ENCODE peak calls at places on chromosomes 16 and 17, in ten cellular contexts. One of them, this sample, is unnamed.

GRCh38 chr17:46046957-46047356 is 47.9 kb downstream of the STH start:
- DNase-seq in colonic mucosa: no peak
- DNase-seq in fibroblast of pulmonary artery: peak
- DNase-seq in CD4-positive, alpha-beta T cell: no peak
- DNase-seq in mesothelial cell of epicardium: no peak
- DNase-seq in ecto neural progenitor cell: no peak
- DNase-seq in adrenal gland: no peak
- DNase-seq in nephron progenitor cell: no peak
- DNase-seq in T-cell: no peak
- DNase-seq in HEK293T: no peak
- DNase-seq in this sample: peak

GRCh38 chr16:89293276-89294143 is 76.0 kb downstream of the ZNF778 start:
- DNase-seq in colonic mucosa: no peak
- DNase-seq in fibroblast of pulmonary artery: no peak
- DNase-seq in CD4-positive, alpha-beta T cell: no peak
- DNase-seq in mesothelial cell of epicardium: no peak
- DNase-seq in ecto neural progenitor cell: no peak
- DNase-seq in adrenal gland: no peak
- DNase-seq in nephron progenitor cell: no peak
- DNase-seq in T-cell: no peak
- DNase-seq in HEK293T: no peak
- DNase-seq in this sample: no peak

GRCh38 chr16:75621170-75621477 is 2.0 kb downstream of the ADAT1 start:
- DNase-seq in colonic mucosa: no peak
- DNase-seq in fibroblast of pulmonary artery: peak
- DNase-seq in CD4-positive, alpha-beta T cell: no peak
- DNase-seq in mesothelial cell of epicardium: no peak
- DNase-seq in ecto neural progenitor cell: no peak
- DNase-seq in adrenal gland: no peak
- DNase-seq in nephron progenitor cell: no peak
- DNase-seq in T-cell: no peak
- DNase-seq in HEK293T: peak
- DNase-seq in this sample: no peak

GRCh38 chr16:84925092-84925772 is 86.1 kb downstream of the ZDHHC7 start:
- DNase-seq in colonic mucosa: peak
- DNase-seq in fibroblast of pulmonary artery: no peak
- DNase-seq in CD4-positive, alpha-beta T cell: peak
- DNase-seq in mesothelial cell of epicardium: peak
- DNase-seq in ecto neural progenitor cell: peak
- DNase-seq in adrenal gland: peak
- DNase-seq in nephron progenitor cell: peak
- DNase-seq in T-cell: peak
- DNase-seq in HEK293T: peak
- DNase-seq in this sample: no peak

GRCh38 chr17:49003557-49004511 is 6.6 kb downstream of the IGF2BP1 start:
- DNase-seq in colonic mucosa: no peak
- DNase-seq in fibroblast of pulmonary artery: peak
- DNase-seq in CD4-positive, alpha-beta T cell: no peak
- DNase-seq in mesothelial cell of epicardium: peak
- DNase-seq in ecto neural progenitor cell: peak
- DNase-seq in adrenal gland: no peak
- DNase-seq in nephron progenitor cell: peak
- DNase-seq in T-cell: no peak
- DNase-seq in HEK293T: no peak
- DNase-seq in this sample: no peak

GRCh38 chr16:51024703-51025102 is 126.4 kb downstream of the SALL1 start:
- DNase-seq in colonic mucosa: no peak
- DNase-seq in fibroblast of pulmonary artery: no peak
- DNase-seq in CD4-positive, alpha-beta T cell: no peak
- DNase-seq in mesothelial cell of epicardium: no peak
- DNase-seq in ecto neural progenitor cell: no peak
- DNase-seq in adrenal gland: no peak
- DNase-seq in nephron progenitor cell: no peak
- DNase-seq in T-cell: no peak
- DNase-seq in HEK293T: no peak
- DNase-seq in this sample: no peak

GRCh38 chr17:17792551-17793377 is 44.0 kb downstream of the SREBF1 start:
- DNase-seq in colonic mucosa: no peak
- DNase-seq in fibroblast of pulmonary artery: peak
- DNase-seq in CD4-positive, alpha-beta T cell: peak
- DNase-seq in mesothelial cell of epicardium: no peak
- DNase-seq in ecto neural progenitor cell: no peak
- DNase-seq in adrenal gland: peak
- DNase-seq in nephron progenitor cell: no peak
- DNase-seq in T-cell: peak
- DNase-seq in HEK293T: no peak
- DNase-seq in this sample: no peak

GRCh38 chr17:19433240-19433639 is 22.2 kb downstream of the RNF112 start:
- DNase-seq in colonic mucosa: no peak
- DNase-seq in fibroblast of pulmonary artery: no peak
- DNase-seq in CD4-positive, alpha-beta T cell: no peak
- DNase-seq in mesothelial cell of epicardium: no peak
- DNase-seq in ecto neural progenitor cell: no peak
- DNase-seq in adrenal gland: no peak
- DNase-seq in nephron progenitor cell: no peak
- DNase-seq in T-cell: no peak
- DNase-seq in HEK293T: no peak
- DNase-seq in this sample: no peak